ENCODE peak calls at places on chromosomes 2 and 18, in ten cellular contexts. V is astrocyte; B is activated CD4-positive, alpha-beta T cell treated with anti-CD3 and anti-CD28 coated beads, Interleukin-2, amount 50 U/mL, for 48 hours; D is WERI-Rb-1; O is omental fat pad; T is stimulated activated CD8-positive, alpha-beta memory T cell treated with anti-CD3 and anti-CD28 coated beads, Interleukin-2, amount 100 ng/mL, for 1 hour; I is kidney; M is psoas muscle; U is C1 segment of cervical spinal cord; W is GM12865. A is an unnamed sample.

GRCh38 chr18:7844418-7844817 is 277.3 kb downstream of the PTPRM start:
- DNase-seq in V (no peak), B (no peak), D (no peak), O (no peak), T (no peak), I (no peak), M (no peak), U (no peak), W (no peak), A (no peak)

GRCh38 chr2:88269832-88270231 is 99.7 kb downstream of the THNSL2 start:
- DNase-seq in V (no peak), B (no peak), D (no peak), O (no peak), T (no peak), I (no peak), M (no peak), U (no peak), W (no peak), A (no peak)

GRCh38 chr2:234945339-234945895 is 6.4 kb upstream of the SH3BP4 start:
- DNase-seq in V (no peak), B (no peak), D (no peak), O (no peak), T (no peak), I (no peak), M (no peak), U (no peak), W (no peak), A (no peak)

GRCh38 chr2:168089200-168089599 is 158.2 kb downstream of the STK39 start:
- DNase-seq in V (no peak), B (no peak), D (no peak), O (no peak), T (no peak), I (no peak), M (no peak), U (no peak), W (peak), A (no peak)

GRCh38 chr2:3192920-3193319 is 184.7 kb downstream of the EIPR1 start:
- DNase-seq in V (no peak), B (no peak), D (no peak), O (no peak), T (no peak), I (no peak), M (peak), U (no peak), W (no peak), A (no peak)

GRCh38 chr2:191804711-191805230 is 42.1 kb downstream of the CAVIN2 start:
- DNase-seq in V (peak), B (no peak), D (no peak), O (no peak), T (no peak), I (no peak), M (no peak), U (no peak), W (no peak), A (no peak)

GRCh38 chr2:95372216-95372829 is 30.2 kb upstream of the FAHD2A start:
- DNase-seq in V (no peak), B (no peak), D (no peak), O (no peak), T (no peak), I (peak), M (no peak), U (no peak), W (no peak), A (no peak)

GRCh38 chr18:51290864-51291263 is 93.4 kb upstream of the MEX3C start:
- DNase-seq in V (no peak), B (no peak), D (no peak), O (no peak), T (no peak), I (no peak), M (no peak), U (no peak), W (no peak), A (no peak)

A was measured in hypothalamus.